ENCODE peak calls at places on chromosomes 5 and 9, in ten cellular contexts. One of them, this sample, is unnamed.

GRCh38 chr5:140112685-140113179 is 1.2 kb upstream of the PURA start:
- DNase-seq in H1: no peak
- DNase-seq in SK-N-SH: no peak
- DNase-seq in astrocyte: peak; percentile 18
- DNase-seq in endothelial cell of umbilical vein: no peak
- DNase-seq in HCT116: no peak
- DNase-seq in A549: no peak
- DNase-seq in IMR-90: peak; percentile 34
- DNase-seq in neural progenitor cell: peak; percentile 70
- DNase-seq in PC-9: no peak
- DNase-seq in this sample: no peak

GRCh38 chr9:120698766-120699165 is 15.5 kb downstream of the MEGF9 start:
- DNase-seq in IMR-90: no peak
- DNase-seq in H1: no peak
- DNase-seq in astrocyte: no peak
- DNase-seq in HCT116: no peak
- DNase-seq in PC-9: no peak
- DNase-seq in SK-N-SH: peak; percentile 26
- DNase-seq in endothelial cell of umbilical vein: peak; percentile 54
- DNase-seq in neural progenitor cell: no peak
- DNase-seq in A549: no peak
- DNase-seq in this sample: no peak

GRCh38 chr5:1437452-1437851 is 7.8 kb downstream of the SLC6A3 start:
- DNase-seq in astrocyte: no peak
- DNase-seq in neural progenitor cell: no peak
- DNase-seq in PC-9: no peak
- DNase-seq in IMR-90: peak; percentile 26
- DNase-seq in H1: peak; percentile 13
- DNase-seq in SK-N-SH: peak; percentile 42
- DNase-seq in HCT116: peak; percentile 4
- DNase-seq in A549: peak; percentile 41
- DNase-seq in endothelial cell of umbilical vein: peak; percentile 28
- DNase-seq in this sample: no peak

GRCh38 chr9:105608685-105609598 is 51.0 kb downstream of the FKTN start:
- DNase-seq in IMR-90: peak; percentile 59
- DNase-seq in neural progenitor cell: peak; percentile 79
- DNase-seq in SK-N-SH: peak; percentile 49
- DNase-seq in H1: no peak
- DNase-seq in A549: peak; percentile 52
- DNase-seq in PC-9: peak; percentile 55
- DNase-seq in astrocyte: peak; percentile 29
- DNase-seq in HCT116: peak; percentile 48
- DNase-seq in endothelial cell of umbilical vein: peak; percentile 52
- DNase-seq in this sample: no peak

GRCh38 chr9:107337676-107338590 is 54.9 kb downstream of the RAD23B start:
- DNase-seq in PC-9: no peak
- DNase-seq in SK-N-SH: no peak
- DNase-seq in astrocyte: no peak
- DNase-seq in A549: no peak
- DNase-seq in neural progenitor cell: no peak
- DNase-seq in IMR-90: no peak
- DNase-seq in H1: no peak
- DNase-seq in HCT116: no peak
- DNase-seq in endothelial cell of umbilical vein: no peak
- DNase-seq in this sample: no peak

GRCh38 chr5:4879693-4880303 is 260.3 kb upstream of the ADAMTS16 start:
- DNase-seq in H1: peak; percentile 61
- DNase-seq in endothelial cell of umbilical vein: peak; percentile 9
- DNase-seq in neural progenitor cell: peak; percentile 77
- DNase-seq in PC-9: peak; percentile 62
- DNase-seq in A549: peak; percentile 72
- DNase-seq in SK-N-SH: peak; percentile 87
- DNase-seq in astrocyte: peak; percentile 48
- DNase-seq in HCT116: peak; percentile 39
- DNase-seq in IMR-90: peak; percentile 47
- DNase-seq in this sample: peak; percentile 68

GRCh38 chr9:89597711-89598707 is 6.8 kb upstream of the GADD45G start:
- DNase-seq in PC-9: no peak
- DNase-seq in A549: peak; percentile 66
- DNase-seq in IMR-90: peak; percentile 59
- DNase-seq in neural progenitor cell: peak; percentile 74
- DNase-seq in SK-N-SH: peak; percentile 65
- DNase-seq in astrocyte: no peak
- DNase-seq in HCT116: no peak
- DNase-seq in endothelial cell of umbilical vein: peak; percentile 58
- DNase-seq in H1: no peak
- DNase-seq in this sample: peak; percentile 52

GRCh38 chr5:149849990-149850910 is 94.3 kb downstream of the PDE6A start:
- DNase-seq in neural progenitor cell: no peak
- DNase-seq in IMR-90: no peak
- DNase-seq in A549: no peak
- DNase-seq in endothelial cell of umbilical vein: no peak
- DNase-seq in SK-N-SH: no peak
- DNase-seq in astrocyte: no peak
- DNase-seq in HCT116: no peak
- DNase-seq in PC-9: no peak
- DNase-seq in H1: no peak
- DNase-seq in this sample: no peak

GRCh38 chr9:93254806-93255519 is 71.0 kb downstream of the WNK2 start:
- DNase-seq in H1: no peak
- DNase-seq in HCT116: no peak
- DNase-seq in neural progenitor cell: no peak
- DNase-seq in endothelial cell of umbilical vein: no peak
- DNase-seq in PC-9: no peak
- DNase-seq in SK-N-SH: no peak
- DNase-seq in IMR-90: no peak
- DNase-seq in astrocyte: no peak
- DNase-seq in A549: no peak
- DNase-seq in this sample: no peak

DNA sequence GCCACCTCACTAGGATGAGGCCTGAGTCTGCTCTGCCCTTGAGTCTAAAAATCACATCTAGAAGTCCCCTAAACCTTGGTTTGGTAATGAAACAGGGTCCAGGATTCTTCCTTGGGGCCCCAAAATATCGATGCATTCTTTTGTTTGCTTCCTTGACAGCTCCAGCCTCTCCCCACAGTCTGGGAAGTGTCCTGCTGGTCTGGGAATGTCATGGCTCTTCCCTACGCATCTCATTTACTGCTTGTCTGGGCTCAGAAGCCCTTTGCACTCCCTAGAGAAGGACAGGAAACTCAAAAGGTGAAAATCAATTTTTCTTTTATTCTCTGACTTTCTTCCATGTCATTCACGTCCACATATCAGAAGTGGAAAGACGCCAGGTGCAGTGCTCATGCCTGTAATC is 115.8 kb downstream of the DRD1 start:
- DNase-seq in neural progenitor cell: peak; percentile 15
- DNase-seq in SK-N-SH: no peak
- DNase-seq in astrocyte: no peak
- DNase-seq in A549: no peak
- DNase-seq in endothelial cell of umbilical vein: no peak
- DNase-seq in HCT116: no peak
- DNase-seq in H1: no peak
- DNase-seq in PC-9: no peak
- DNase-seq in IMR-90: no peak
- DNase-seq in this sample: no peak
- TF ChIP-seq CTCF in neural progenitor cell: no peak
- TF ChIP-seq CTCF in SK-N-SH: no peak
- TF ChIP-seq CTCF in astrocyte: no peak
- TF ChIP-seq CTCF in A549: no peak
- TF ChIP-seq CTCF in endothelial cell of umbilical vein: no peak
- TF ChIP-seq CTCF in HCT116: no peak
- TF ChIP-seq CTCF in H1: no peak
- TF ChIP-seq CTCF in PC-9: no peak
- TF ChIP-seq CTCF in IMR-90: no peak
- TF ChIP-seq CTCF in this sample: no peak

GRCh38 chr9:22035591-22036011 is 26.5 kb upstream of the CDKN2B start:
- DNase-seq in HCT116: no peak
- DNase-seq in endothelial cell of umbilical vein: no peak
- DNase-seq in A549: no peak
- DNase-seq in H1: no peak
- DNase-seq in astrocyte: peak; percentile 41
- DNase-seq in SK-N-SH: no peak
- DNase-seq in IMR-90: no peak
- DNase-seq in neural progenitor cell: no peak
- DNase-seq in PC-9: no peak
- DNase-seq in this sample: peak; percentile 66

GRCh38 chr9:22031664-22032411 is 22.7 kb upstream of the CDKN2B start:
- DNase-seq in HCT116: no peak
- DNase-seq in PC-9: no peak
- DNase-seq in astrocyte: no peak
- DNase-seq in IMR-90: no peak
- DNase-seq in H1: no peak
- DNase-seq in endothelial cell of umbilical vein: no peak
- DNase-seq in A549: no peak
- DNase-seq in neural progenitor cell: no peak
- DNase-seq in SK-N-SH: no peak
- DNase-seq in this sample: no peak

GRCh38 chr9:22029231-22029630 is 20.1 kb upstream of the CDKN2B start:
- DNase-seq in astrocyte: peak; percentile 44
- DNase-seq in H1: no peak
- DNase-seq in neural progenitor cell: no peak
- DNase-seq in endothelial cell of umbilical vein: no peak
- DNase-seq in IMR-90: no peak
- DNase-seq in HCT116: no peak
- DNase-seq in SK-N-SH: no peak
- DNase-seq in A549: no peak
- DNase-seq in PC-9: no peak
- DNase-seq in this sample: no peak

GRCh38 chr9:22030101-22030598 is 21.0 kb upstream of the CDKN2B start:
- DNase-seq in H1: no peak
- DNase-seq in PC-9: peak; percentile 81
- DNase-seq in neural progenitor cell: no peak
- DNase-seq in astrocyte: peak; percentile 71
- DNase-seq in IMR-90: peak; percentile 76
- DNase-seq in SK-N-SH: no peak
- DNase-seq in HCT116: no peak
- DNase-seq in A549: no peak
- DNase-seq in endothelial cell of umbilical vein: peak; percentile 83
- DNase-seq in this sample: no peak

DNA sequence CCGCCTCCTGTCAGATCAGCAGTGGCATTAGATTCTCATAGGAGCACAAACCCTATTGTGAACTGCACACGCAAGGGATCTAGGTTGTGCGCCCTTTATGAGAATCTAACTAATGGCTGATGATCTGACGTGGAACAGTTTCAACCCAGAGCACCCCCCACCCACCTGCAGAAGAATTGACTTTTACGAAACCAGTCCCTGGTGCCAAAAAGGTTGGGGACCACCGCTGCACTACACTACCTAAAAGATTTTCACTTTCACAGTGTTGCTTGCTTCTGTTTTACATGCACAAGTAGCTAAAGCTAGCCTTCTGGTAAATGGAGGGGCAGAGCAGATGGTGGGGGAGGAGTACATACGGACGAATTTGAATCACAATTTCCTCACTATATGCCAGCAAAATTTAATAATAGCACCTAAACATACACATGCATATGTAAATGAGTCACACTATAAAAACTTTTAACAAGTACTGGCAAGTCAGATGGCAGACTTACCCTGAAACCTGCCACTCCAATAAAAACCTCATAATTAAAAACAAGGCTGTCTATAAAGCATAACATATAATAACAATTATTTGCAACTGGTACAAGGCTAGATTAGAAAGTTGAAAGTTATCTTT is 24.0 kb upstream of the CDKN2B start:
- DNase-seq in endothelial cell of umbilical vein: no peak
- DNase-seq in A549: no peak
- DNase-seq in PC-9: no peak
- DNase-seq in neural progenitor cell: no peak
- DNase-seq in IMR-90: no peak
- DNase-seq in H1: no peak
- DNase-seq in SK-N-SH: no peak
- DNase-seq in HCT116: no peak
- DNase-seq in astrocyte: no peak
- DNase-seq in this sample: no peak
- H3K4me2 ChIP-seq in endothelial cell of umbilical vein: no peak overlapping the region
- H3K4me2 ChIP-seq in A549: no peak overlapping the region
- H3K4me2 ChIP-seq in PC-9: no peak overlapping the region
- H3K4me2 ChIP-seq in neural progenitor cell: no peak overlapping the region
- H3K4me2 ChIP-seq in IMR-90: no peak overlapping the region
- H3K4me2 ChIP-seq in H1: no peak overlapping the region
- H3K4me2 ChIP-seq in SK-N-SH: no peak overlapping the region
- H3K4me2 ChIP-seq in HCT116: no peak overlapping the region
- H3K4me2 ChIP-seq in astrocyte: no peak overlapping the region
- H3K4me2 ChIP-seq in this sample: no peak overlapping the region

GRCh38 chr5:94391996-94392395 is 226.4 kb downstream of the KIAA0825 start:
- DNase-seq in A549: no peak
- DNase-seq in endothelial cell of umbilical vein: no peak
- DNase-seq in H1: no peak
- DNase-seq in IMR-90: no peak
- DNase-seq in neural progenitor cell: no peak
- DNase-seq in HCT116: no peak
- DNase-seq in SK-N-SH: no peak
- DNase-seq in astrocyte: no peak
- DNase-seq in PC-9: no peak
- DNase-seq in this sample: no peak

GRCh38 chr5:94402096-94402495 is 216.3 kb downstream of the KIAA0825 start:
- DNase-seq in H1: no peak
- DNase-seq in neural progenitor cell: no peak
- DNase-seq in HCT116: no peak
- DNase-seq in astrocyte: peak; percentile 4
- DNase-seq in endothelial cell of umbilical vein: no peak
- DNase-seq in A549: no peak
- DNase-seq in IMR-90: peak; percentile 6
- DNase-seq in PC-9: no peak
- DNase-seq in SK-N-SH: no peak
- DNase-seq in this sample: no peak

GRCh38 chr5:94395468-94395867 is 222.9 kb downstream of the KIAA0825 start:
- DNase-seq in endothelial cell of umbilical vein: no peak
- DNase-seq in IMR-90: no peak
- DNase-seq in PC-9: no peak
- DNase-seq in neural progenitor cell: no peak
- DNase-seq in SK-N-SH: peak; percentile 4
- DNase-seq in H1: no peak
- DNase-seq in HCT116: no peak
- DNase-seq in astrocyte: no peak
- DNase-seq in A549: no peak
- DNase-seq in this sample: no peak

GRCh38 chr5:94396687-94397086 is 221.7 kb downstream of the KIAA0825 start:
- DNase-seq in HCT116: no peak
- DNase-seq in neural progenitor cell: no peak
- DNase-seq in IMR-90: no peak
- DNase-seq in A549: no peak
- DNase-seq in astrocyte: no peak
- DNase-seq in endothelial cell of umbilical vein: no peak
- DNase-seq in PC-9: no peak
- DNase-seq in H1: no peak
- DNase-seq in SK-N-SH: no peak
- DNase-seq in this sample: no peak

GRCh38 chr5:94397508-94397907 is 220.9 kb downstream of the KIAA0825 start:
- DNase-seq in IMR-90: no peak
- DNase-seq in A549: no peak
- DNase-seq in astrocyte: no peak
- DNase-seq in HCT116: no peak
- DNase-seq in H1: no peak
- DNase-seq in SK-N-SH: no peak
- DNase-seq in PC-9: no peak
- DNase-seq in neural progenitor cell: no peak
- DNase-seq in endothelial cell of umbilical vein: no peak
- DNase-seq in this sample: no peak
- TF ChIP-seq CTCF in IMR-90: no peak
- TF ChIP-seq CTCF in A549: no peak
- TF ChIP-seq CTCF in astrocyte: no peak
- TF ChIP-seq CTCF in HCT116: no peak
- TF ChIP-seq CTCF in H1: peak; percentile 29
- TF ChIP-seq CTCF in SK-N-SH: no peak
- TF ChIP-seq CTCF in PC-9: no peak
- TF ChIP-seq CTCF in neural progenitor cell: no peak
- TF ChIP-seq CTCF in endothelial cell of umbilical vein: no peak
- TF ChIP-seq CTCF in this sample: no peak

GRCh38 chr9:87275039-87275725 is 222.5 kb upstream of the DAPK1 start:
- DNase-seq in PC-9: no peak
- DNase-seq in SK-N-SH: no peak
- DNase-seq in A549: no peak
- DNase-seq in H1: no peak
- DNase-seq in astrocyte: no peak
- DNase-seq in HCT116: no peak
- DNase-seq in neural progenitor cell: no peak
- DNase-seq in IMR-90: no peak
- DNase-seq in endothelial cell of umbilical vein: no peak
- DNase-seq in this sample: no peak
- H3K4me2 ChIP-seq in PC-9: no peak overlapping the region
- H3K4me2 ChIP-seq in SK-N-SH: no peak overlapping the region
- H3K4me2 ChIP-seq in A549: no peak overlapping the region
- H3K4me2 ChIP-seq in H1: no peak overlapping the region
- H3K4me2 ChIP-seq in astrocyte: no peak overlapping the region
- H3K4me2 ChIP-seq in HCT116: no peak overlapping the region
- H3K4me2 ChIP-seq in neural progenitor cell: no peak overlapping the region
- H3K4me2 ChIP-seq in IMR-90: no peak overlapping the region
- H3K4me2 ChIP-seq in endothelial cell of umbilical vein: no peak overlapping the region
- H3K4me2 ChIP-seq in this sample: no peak overlapping the region

This sample was measured in DND-41.